ENCODE peak calls at places on chromosome 11, in eight cellular contexts. One of them, this sample, is unnamed. For H3K4me1, the result is how much of the 10 kb centered on the place peaks cover.

GRCh38 chr11:68403831-68404230 is 56.7 kb upstream of the PPP6R3 start:
- DNase-seq in tibial artery: no peak
- DNase-seq in left ventricle myocardium inferior: no peak
- DNase-seq in Panc1: no peak
- DNase-seq in uterus: no peak
- DNase-seq in right lobe of liver: no peak
- DNase-seq in neural progenitor cell: no peak
- DNase-seq in CD8-positive, alpha-beta T cell: no peak
- DNase-seq in this sample: no peak

GRCh38 chr11:69076129-69076791 is 27.5 kb downstream of the TPCN2 start:
- DNase-seq in tibial artery: no peak
- DNase-seq in left ventricle myocardium inferior: no peak
- DNase-seq in Panc1: no peak
- DNase-seq in uterus: no peak
- DNase-seq in right lobe of liver: no peak
- DNase-seq in neural progenitor cell: no peak
- DNase-seq in CD8-positive, alpha-beta T cell: no peak
- DNase-seq in this sample: no peak

GRCh38 chr11:61777234-61778090 is 14.9 kb downstream of the TMEM258 start:
- DNase-seq in tibial artery: no peak
- DNase-seq in left ventricle myocardium inferior: peak
- DNase-seq in Panc1: no peak
- DNase-seq in uterus: peak
- DNase-seq in right lobe of liver: peak
- DNase-seq in neural progenitor cell: no peak
- DNase-seq in CD8-positive, alpha-beta T cell: peak
- DNase-seq in this sample: no peak

GRCh38 chr11:12625438-12626071 is 48.7 kb upstream of the TEAD1 start:
- DNase-seq in tibial artery: no peak
- DNase-seq in left ventricle myocardium inferior: no peak
- DNase-seq in Panc1: no peak
- DNase-seq in uterus: no peak
- DNase-seq in right lobe of liver: no peak
- DNase-seq in neural progenitor cell: no peak
- DNase-seq in CD8-positive, alpha-beta T cell: no peak
- DNase-seq in this sample: no peak

GRCh38 chr11:126139541-126140091 is 71.8 kb downstream of the RPUSD4 start:
- DNase-seq in tibial artery: no peak
- DNase-seq in left ventricle myocardium inferior: peak
- DNase-seq in Panc1: no peak
- DNase-seq in uterus: peak
- DNase-seq in right lobe of liver: peak
- DNase-seq in neural progenitor cell: no peak
- DNase-seq in CD8-positive, alpha-beta T cell: no peak
- DNase-seq in this sample: no peak

GRCh38 chr11:76672431-76673163 is 2.0 kb upstream of the LRRC32 start:
- DNase-seq in tibial artery: no peak
- DNase-seq in left ventricle myocardium inferior: no peak
- DNase-seq in Panc1: no peak
- DNase-seq in uterus: no peak
- DNase-seq in right lobe of liver: peak
- DNase-seq in neural progenitor cell: no peak
- DNase-seq in CD8-positive, alpha-beta T cell: peak
- DNase-seq in this sample: no peak

GRCh38 chr11:64489831-64490441 is 101.1 kb upstream of the SLC22A12 start:
- DNase-seq in tibial artery: no peak
- DNase-seq in left ventricle myocardium inferior: peak
- DNase-seq in Panc1: no peak
- DNase-seq in uterus: peak
- DNase-seq in right lobe of liver: peak
- DNase-seq in neural progenitor cell: peak
- DNase-seq in CD8-positive, alpha-beta T cell: no peak
- DNase-seq in this sample: no peak

GRCh38 chr11:62508336-62509058 is 38.1 kb downstream of the AHNAK start:
- DNase-seq in tibial artery: peak
- DNase-seq in left ventricle myocardium inferior: peak
- DNase-seq in Panc1: peak
- DNase-seq in uterus: peak
- DNase-seq in right lobe of liver: peak
- DNase-seq in neural progenitor cell: peak
- DNase-seq in CD8-positive, alpha-beta T cell: no peak
- DNase-seq in this sample: peak

GRCh38 chr11:69151811-69152210 is 3.9 kb upstream of the SMIM38 start:
- DNase-seq in tibial artery: peak
- DNase-seq in left ventricle myocardium inferior: no peak
- DNase-seq in Panc1: no peak
- DNase-seq in uterus: no peak
- DNase-seq in right lobe of liver: no peak
- DNase-seq in neural progenitor cell: no peak
- DNase-seq in CD8-positive, alpha-beta T cell: no peak
- DNase-seq in this sample: no peak

GRCh38 chr11:19929147-19929546 is 216.5 kb downstream of the NAV2 start:
- DNase-seq in tibial artery: no peak
- DNase-seq in left ventricle myocardium inferior: no peak
- DNase-seq in Panc1: no peak
- DNase-seq in uterus: no peak
- DNase-seq in right lobe of liver: no peak
- DNase-seq in neural progenitor cell: no peak
- DNase-seq in CD8-positive, alpha-beta T cell: no peak
- DNase-seq in this sample: no peak

GRCh38 chr11:105719073-105719846 is 109.4 kb downstream of the GRIA4 start:
- DNase-seq in tibial artery: no peak
- DNase-seq in left ventricle myocardium inferior: no peak
- DNase-seq in Panc1: peak
- DNase-seq in uterus: no peak
- DNase-seq in right lobe of liver: no peak
- DNase-seq in neural progenitor cell: no peak
- DNase-seq in CD8-positive, alpha-beta T cell: no peak
- DNase-seq in this sample: no peak

GRCh38 chr11:37946155-37946766 is 1348.2 kb upstream of the RAG2 start:
- DNase-seq in tibial artery: no peak
- DNase-seq in left ventricle myocardium inferior: no peak
- DNase-seq in Panc1: peak
- DNase-seq in uterus: no peak
- DNase-seq in right lobe of liver: no peak
- DNase-seq in neural progenitor cell: peak
- DNase-seq in CD8-positive, alpha-beta T cell: no peak
- DNase-seq in this sample: no peak

GRCh38 chr11:130397780-130398179 is 30.6 kb downstream of the ADAMTS8 start:
- DNase-seq in tibial artery: no peak
- DNase-seq in left ventricle myocardium inferior: no peak
- DNase-seq in Panc1: no peak
- DNase-seq in uterus: no peak
- DNase-seq in right lobe of liver: no peak
- DNase-seq in neural progenitor cell: no peak
- DNase-seq in CD8-positive, alpha-beta T cell: no peak
- DNase-seq in this sample: no peak

GRCh38 chr11:111696556-111696955 is 69.6 kb downstream of the PPP2R1B start:
- DNase-seq in tibial artery: no peak
- DNase-seq in left ventricle myocardium inferior: no peak
- DNase-seq in Panc1: no peak
- DNase-seq in uterus: no peak
- DNase-seq in right lobe of liver: no peak
- DNase-seq in neural progenitor cell: no peak
- DNase-seq in CD8-positive, alpha-beta T cell: no peak
- DNase-seq in this sample: no peak

GRCh38 chr11:99098258-99098657 is 77.5 kb downstream of the CNTN5 start:
- DNase-seq in tibial artery: no peak
- DNase-seq in left ventricle myocardium inferior: no peak
- DNase-seq in Panc1: no peak
- DNase-seq in uterus: no peak
- DNase-seq in right lobe of liver: no peak
- DNase-seq in neural progenitor cell: no peak
- DNase-seq in CD8-positive, alpha-beta T cell: no peak
- DNase-seq in this sample: no peak

GRCh38 chr11:82080160-82080559 is 653.5 kb downstream of the FAM181B start:
- DNase-seq in tibial artery: no peak
- DNase-seq in left ventricle myocardium inferior: no peak
- DNase-seq in Panc1: no peak
- DNase-seq in uterus: no peak
- DNase-seq in right lobe of liver: no peak
- DNase-seq in neural progenitor cell: no peak
- DNase-seq in CD8-positive, alpha-beta T cell: no peak
- DNase-seq in this sample: no peak

GRCh38 chr11:119056397-119056999 is 507 bp downstream of the HYOU1 start:
- DNase-seq in tibial artery: no peak
- DNase-seq in left ventricle myocardium inferior: no peak
- DNase-seq in Panc1: no peak
- DNase-seq in uterus: no peak
- DNase-seq in right lobe of liver: peak
- DNase-seq in neural progenitor cell: peak
- DNase-seq in CD8-positive, alpha-beta T cell: peak
- DNase-seq in this sample: no peak

GRCh38 chr11:124829986-124830385 is 29.8 kb upstream of the MSANTD2 start:
- DNase-seq in tibial artery: no peak
- DNase-seq in left ventricle myocardium inferior: no peak
- DNase-seq in Panc1: no peak
- DNase-seq in uterus: no peak
- DNase-seq in right lobe of liver: no peak
- DNase-seq in neural progenitor cell: no peak
- DNase-seq in CD8-positive, alpha-beta T cell: no peak
- DNase-seq in this sample: no peak

GRCh38 chr11:1067812-1068496 is 6.7 kb upstream of the MUC2 start:
- DNase-seq in tibial artery: no peak
- DNase-seq in left ventricle myocardium inferior: no peak
- DNase-seq in Panc1: no peak
- DNase-seq in uterus: no peak
- DNase-seq in right lobe of liver: no peak
- DNase-seq in neural progenitor cell: no peak
- DNase-seq in CD8-positive, alpha-beta T cell: no peak
- DNase-seq in this sample: no peak

GRCh38 chr11:131966667-131967066 is 596.3 kb downstream of the NTM start:
- DNase-seq in tibial artery: no peak
- DNase-seq in left ventricle myocardium inferior: no peak
- DNase-seq in Panc1: no peak
- DNase-seq in uterus: no peak
- DNase-seq in right lobe of liver: no peak
- DNase-seq in neural progenitor cell: no peak
- DNase-seq in CD8-positive, alpha-beta T cell: no peak
- DNase-seq in this sample: no peak

GRCh38 chr11:118791961-118792578 is 1.1 kb upstream of the DDX6 start:
- DNase-seq in tibial artery: peak
- DNase-seq in left ventricle myocardium inferior: no peak
- DNase-seq in Panc1: no peak
- DNase-seq in uterus: no peak
- DNase-seq in right lobe of liver: peak
- DNase-seq in neural progenitor cell: peak
- DNase-seq in CD8-positive, alpha-beta T cell: peak
- DNase-seq in this sample: no peak

GRCh38 chr11:105673089-105673488 is 63.2 kb downstream of the GRIA4 start:
- DNase-seq in tibial artery: no peak
- DNase-seq in left ventricle myocardium inferior: no peak
- DNase-seq in Panc1: no peak
- DNase-seq in uterus: no peak
- DNase-seq in right lobe of liver: no peak
- DNase-seq in neural progenitor cell: peak
- DNase-seq in CD8-positive, alpha-beta T cell: no peak
- DNase-seq in this sample: no peak

GRCh38 chr11:8086001-8086479 is 5.0 kb downstream of the TUB start:
- DNase-seq in tibial artery: no peak
- DNase-seq in left ventricle myocardium inferior: no peak
- DNase-seq in Panc1: no peak
- DNase-seq in uterus: peak
- DNase-seq in right lobe of liver: no peak
- DNase-seq in neural progenitor cell: no peak
- DNase-seq in CD8-positive, alpha-beta T cell: no peak
- DNase-seq in this sample: no peak
- H3K4me1 ChIP-seq in tibial artery: under half
- H3K4me1 ChIP-seq in left ventricle myocardium inferior: half or more
- H3K4me1 ChIP-seq in Panc1: under half
- H3K4me1 ChIP-seq in uterus: under half
- H3K4me1 ChIP-seq in right lobe of liver: under half
- H3K4me1 ChIP-seq in neural progenitor cell: under half
- H3K4me1 ChIP-seq in CD8-positive, alpha-beta T cell: under half
- H3K4me1 ChIP-seq in this sample: half or more

GRCh38 chr11:14980854-14981253 is 8.7 kb upstream of the CALCA start:
- DNase-seq in tibial artery: peak
- DNase-seq in left ventricle myocardium inferior: no peak
- DNase-seq in Panc1: no peak
- DNase-seq in uterus: no peak
- DNase-seq in right lobe of liver: no peak
- DNase-seq in neural progenitor cell: no peak
- DNase-seq in CD8-positive, alpha-beta T cell: no peak
- DNase-seq in this sample: no peak
- H3K4me3 ChIP-seq in tibial artery: no peak
- H3K4me3 ChIP-seq in left ventricle myocardium inferior: no peak
- H3K4me3 ChIP-seq in Panc1: no peak
- H3K4me3 ChIP-seq in uterus: no peak
- H3K4me3 ChIP-seq in right lobe of liver: no peak
- H3K4me3 ChIP-seq in neural progenitor cell: no peak
- H3K4me3 ChIP-seq in CD8-positive, alpha-beta T cell: no peak
- H3K4me3 ChIP-seq in this sample: no peak

GRCh38 chr11:66071326-66071870 is 1.3 kb downstream of the PACS1 start:
- DNase-seq in tibial artery: no peak
- DNase-seq in left ventricle myocardium inferior: no peak
- DNase-seq in Panc1: no peak
- DNase-seq in uterus: no peak
- DNase-seq in right lobe of liver: no peak
- DNase-seq in neural progenitor cell: no peak
- DNase-seq in CD8-positive, alpha-beta T cell: no peak
- DNase-seq in this sample: peak

GRCh38 chr11:66070604-66071325 is 693 bp downstream of the PACS1 start:
- DNase-seq in tibial artery: peak
- DNase-seq in left ventricle myocardium inferior: peak
- DNase-seq in Panc1: no peak
- DNase-seq in uterus: peak
- DNase-seq in right lobe of liver: peak
- DNase-seq in neural progenitor cell: peak
- DNase-seq in CD8-positive, alpha-beta T cell: no peak
- DNase-seq in this sample: peak

GRCh38 chr11:66068923-66069714 is 953 bp upstream of the PACS1 start:
- DNase-seq in tibial artery: peak
- DNase-seq in left ventricle myocardium inferior: peak
- DNase-seq in Panc1: no peak
- DNase-seq in uterus: no peak
- DNase-seq in right lobe of liver: no peak
- DNase-seq in neural progenitor cell: no peak
- DNase-seq in CD8-positive, alpha-beta T cell: no peak
- DNase-seq in this sample: peak

GRCh38 chr11:66068154-66068821 is 1.8 kb upstream of the PACS1 start:
- DNase-seq in tibial artery: peak
- DNase-seq in left ventricle myocardium inferior: peak
- DNase-seq in Panc1: no peak
- DNase-seq in uterus: peak
- DNase-seq in right lobe of liver: peak
- DNase-seq in neural progenitor cell: peak
- DNase-seq in CD8-positive, alpha-beta T cell: peak
- DNase-seq in this sample: peak

GRCh38 chr11:66069715-66070603 is at the start of gene PACS1:
- DNase-seq in tibial artery: peak
- DNase-seq in left ventricle myocardium inferior: peak
- DNase-seq in Panc1: no peak
- DNase-seq in uterus: peak
- DNase-seq in right lobe of liver: peak
- DNase-seq in neural progenitor cell: peak
- DNase-seq in CD8-positive, alpha-beta T cell: peak
- DNase-seq in this sample: peak
- TF ChIP-seq CTCF in tibial artery: no peak
- TF ChIP-seq CTCF in left ventricle myocardium inferior: peak
- TF ChIP-seq CTCF in Panc1: no peak
- TF ChIP-seq CTCF in uterus: no peak
- TF ChIP-seq CTCF in right lobe of liver: no peak
- TF ChIP-seq CTCF in neural progenitor cell: no peak
- TF ChIP-seq CTCF in CD8-positive, alpha-beta T cell: no peak
- TF ChIP-seq CTCF in this sample: no peak

GRCh38 chr11:97871816-97872215 is 1148.9 kb upstream of the CNTN5 start:
- DNase-seq in tibial artery: no peak
- DNase-seq in left ventricle myocardium inferior: no peak
- DNase-seq in Panc1: no peak
- DNase-seq in uterus: no peak
- DNase-seq in right lobe of liver: no peak
- DNase-seq in neural progenitor cell: no peak
- DNase-seq in CD8-positive, alpha-beta T cell: no peak
- DNase-seq in this sample: no peak
- H3K4me1 ChIP-seq in tibial artery: under half
- H3K4me1 ChIP-seq in left ventricle myocardium inferior: under half
- H3K4me1 ChIP-seq in Panc1: under half
- H3K4me1 ChIP-seq in uterus: under half
- H3K4me1 ChIP-seq in right lobe of liver: under half
- H3K4me1 ChIP-seq in neural progenitor cell: under half
- H3K4me1 ChIP-seq in CD8-positive, alpha-beta T cell: under half
- H3K4me1 ChIP-seq in this sample: under half